ENCODE peak calls at places on chromosomes 6 and 20, in five cellular contexts. J is stomach, T is transverse colon, L is uterus, S is esophagus squamous epithelium. Y is an unnamed sample.

GRCh38 chr6:151916680-151917164 is 109.2 kb downstream of the ESR1 start:
- DNase-seq in T (no peak), L (no peak), S (no peak), J (no peak), Y (no peak)

GRCh38 chr6:138588805-138589434 is 89.6 kb upstream of the NHSL1 start:
- DNase-seq in T (peak; percentile 52), S (no peak), J (peak; percentile 59), L (peak; percentile 64), Y (peak; percentile 31)

GRCh38 chr6:39791850-39792500 is at the start of gene DAAM2:
- DNase-seq in T (peak; percentile 50), L (peak; percentile 78), S (no peak), J (peak; percentile 64), Y (no peak)

GRCh38 chr6:113680351-113680750 is 176.8 kb upstream of the MARCKS start:
- DNase-seq in J (no peak), T (no peak), S (no peak), L (no peak), Y (no peak)

GRCh38 chr20:23092409-23092756 is 6.3 kb upstream of the CD93 start:
- DNase-seq in S (no peak), J (no peak), L (no peak), T (no peak), Y (no peak)

GRCh38 chr6:33771342-33772113 is 17.4 kb downstream of the LEMD2 start:
- DNase-seq in L (peak; percentile 83), J (peak; percentile 77), S (no peak), T (peak; percentile 69), Y (peak; percentile 90)

GRCh38 chr20:49347156-49347555 is 69.3 kb upstream of the ZNFX1 start:
- DNase-seq in L (no peak), S (no peak), T (no peak), J (no peak), Y (no peak)

GRCh38 chr6:80336906-80337305 is 230.4 kb downstream of the BCKDHB start:
- DNase-seq in S (no peak), L (no peak), J (no peak), T (no peak), Y (no peak)

GRCh38 chr6:113281014-113281810 is 575.9 kb upstream of the MARCKS start:
- DNase-seq in J (no peak), L (no peak), T (no peak), S (no peak), Y (no peak)

GRCh38 chr6:78770766-78771165 is 96.6 kb upstream of the IRAK1BP1 start:
- DNase-seq in S (no peak), T (no peak), L (no peak), J (no peak), Y (no peak)

GRCh38 chr20:34581341-34582189 is 23.0 kb downstream of the MAP1LC3A start:
- DNase-seq in T (no peak), S (no peak), J (no peak), L (no peak), Y (no peak)

GRCh38 chr20:44540834-44541233 is 19.0 kb upstream of the SERINC3 start:
- DNase-seq in J (no peak), L (no peak), S (no peak), T (no peak), Y (peak; percentile 23)

GRCh38 chr6:36626636-36627035 is 32.5 kb downstream of the SRSF3 start:
- DNase-seq in J (no peak), L (no peak), S (no peak), T (peak; percentile 6), Y (no peak)
- TF ChIP-seq POLR2A in J (no peak), L (no peak), S (no peak), T (no peak), Y (no peak)

DNA sequence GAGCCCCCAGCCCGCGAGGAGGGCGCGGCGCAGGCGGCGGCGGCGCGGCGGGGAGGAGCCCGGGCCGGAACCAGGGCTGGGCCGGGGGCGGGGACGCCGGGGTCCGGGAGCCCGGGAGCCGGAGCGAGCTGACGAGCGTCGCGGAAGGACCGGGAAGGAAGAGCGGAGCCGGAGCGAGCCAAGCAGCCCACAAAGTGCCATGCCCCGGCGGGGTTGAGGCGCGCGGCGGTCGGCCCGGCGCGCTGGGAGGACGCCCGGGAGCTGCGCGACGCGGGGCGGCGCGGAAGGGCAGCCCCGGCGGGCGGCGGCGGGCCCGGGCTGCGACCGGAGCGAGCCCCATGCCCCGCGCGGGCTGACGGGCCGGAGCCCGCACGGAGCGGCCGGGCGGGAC is 289 bp downstream of the FOXP4 start:
- DNase-seq in T (peak; percentile 74), J (no peak), S (no peak), L (no peak), Y (no peak)
- TF ChIP-seq POLR2A in T (no peak), J (no peak), S (peak; percentile 41), L (no peak), Y (peak; percentile 15)

GRCh38 chr6:32442243-32442667 is 2.6 kb downstream of the HLA-DRA start:
- DNase-seq in S (no peak), J (no peak), L (no peak), T (no peak), Y (no peak)

GRCh38 chr6:32436995-32437836 is 2.5 kb upstream of the HLA-DRA start:
- DNase-seq in L (no peak), T (no peak), S (no peak), J (no peak), Y (no peak)

GRCh38 chr6:32439139-32439538 is 548 bp upstream of the HLA-DRA start:
- DNase-seq in J (no peak), L (no peak), T (no peak), S (no peak), Y (no peak)

GRCh38 chr6:32442977-32443552 is 3.4 kb downstream of the HLA-DRA start:
- DNase-seq in J (no peak), S (no peak), L (no peak), T (no peak), Y (no peak)

GRCh38 chr6:32439708-32440214 is at the start of gene HLA-DRA:
- DNase-seq in J (no peak), S (no peak), T (no peak), L (no peak), Y (peak; percentile 17)
- TF ChIP-seq POLR2A in J (peak; percentile 26), S (peak; percentile 75), T (peak; percentile 61), L (peak; percentile 76), Y (no peak)

DNA sequence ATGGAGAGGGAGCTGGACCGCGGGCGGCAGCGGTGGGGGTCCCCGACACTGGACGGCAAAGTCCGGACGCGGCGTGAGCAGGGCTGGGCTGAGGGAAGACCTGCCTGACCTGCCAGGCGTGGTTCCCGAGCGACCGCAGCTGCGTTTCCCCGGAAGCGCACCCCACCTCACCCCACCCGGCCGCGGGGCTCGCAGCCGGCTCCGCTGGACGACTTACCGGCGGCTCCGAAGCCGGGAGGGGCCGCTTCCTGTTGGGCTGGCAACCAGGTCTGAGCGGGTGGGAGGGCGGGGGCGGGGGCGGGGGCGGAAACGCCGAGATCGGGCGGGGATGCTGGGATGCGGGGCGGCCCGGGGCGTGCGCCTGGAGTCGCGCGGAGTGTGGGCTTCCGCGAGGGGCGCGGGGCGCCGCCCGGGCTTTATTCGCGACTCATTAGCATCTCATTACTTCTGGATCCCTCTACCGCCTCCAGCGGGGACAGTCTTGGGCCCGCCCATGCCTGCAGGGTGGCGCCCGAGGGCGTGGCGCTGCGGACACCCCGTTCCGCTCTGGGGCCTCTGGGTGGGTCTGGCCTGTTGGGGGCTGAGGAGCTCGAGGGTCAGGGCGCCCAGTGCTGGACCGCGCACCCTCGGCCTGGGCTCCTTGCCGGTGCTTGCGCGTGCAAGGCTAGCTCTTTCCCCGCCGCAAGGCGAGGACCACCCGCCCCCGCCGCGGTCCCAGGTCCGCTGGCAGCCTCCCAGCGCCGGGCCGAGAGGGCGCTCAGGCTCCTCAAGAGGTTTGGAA is at the start of gene MICAL1:
- DNase-seq in J (peak; percentile 82), S (peak; percentile 29), L (peak; percentile 72), T (peak; percentile 90), Y (peak; percentile 60)
- TF ChIP-seq POLR2A in J (no peak), S (peak; percentile 72), L (no peak), T (peak; percentile 63), Y (peak; percentile 68)

GRCh38 chr20:36860811-36861624 is 14.9 kb upstream of the TLDC2 start:
- DNase-seq in J (no peak), S (no peak), T (no peak), L (no peak), Y (no peak)

GRCh38 chr20:36861875-36862801 is 13.8 kb upstream of the TLDC2 start:
- DNase-seq in L (peak; percentile 90), S (no peak), T (peak; percentile 80), J (peak; percentile 52), Y (peak; percentile 96)

GRCh38 chr20:36865076-36865860 is 10.7 kb upstream of the TLDC2 start:
- DNase-seq in T (no peak), S (no peak), J (no peak), L (no peak), Y (no peak)

GRCh38 chr20:36861625-36861874 is 14.4 kb upstream of the TLDC2 start:
- DNase-seq in T (no peak), S (no peak), L (no peak), J (no peak), Y (no peak)

GRCh38 chr20:36862857-36863668 is 12.9 kb upstream of the TLDC2 start:
- DNase-seq in L (no peak), J (no peak), S (no peak), T (no peak), Y (no peak)
- TF ChIP-seq POLR2A in L (peak; percentile 46), J (no peak), S (peak; percentile 59), T (no peak), Y (peak; percentile 76)

DNA sequence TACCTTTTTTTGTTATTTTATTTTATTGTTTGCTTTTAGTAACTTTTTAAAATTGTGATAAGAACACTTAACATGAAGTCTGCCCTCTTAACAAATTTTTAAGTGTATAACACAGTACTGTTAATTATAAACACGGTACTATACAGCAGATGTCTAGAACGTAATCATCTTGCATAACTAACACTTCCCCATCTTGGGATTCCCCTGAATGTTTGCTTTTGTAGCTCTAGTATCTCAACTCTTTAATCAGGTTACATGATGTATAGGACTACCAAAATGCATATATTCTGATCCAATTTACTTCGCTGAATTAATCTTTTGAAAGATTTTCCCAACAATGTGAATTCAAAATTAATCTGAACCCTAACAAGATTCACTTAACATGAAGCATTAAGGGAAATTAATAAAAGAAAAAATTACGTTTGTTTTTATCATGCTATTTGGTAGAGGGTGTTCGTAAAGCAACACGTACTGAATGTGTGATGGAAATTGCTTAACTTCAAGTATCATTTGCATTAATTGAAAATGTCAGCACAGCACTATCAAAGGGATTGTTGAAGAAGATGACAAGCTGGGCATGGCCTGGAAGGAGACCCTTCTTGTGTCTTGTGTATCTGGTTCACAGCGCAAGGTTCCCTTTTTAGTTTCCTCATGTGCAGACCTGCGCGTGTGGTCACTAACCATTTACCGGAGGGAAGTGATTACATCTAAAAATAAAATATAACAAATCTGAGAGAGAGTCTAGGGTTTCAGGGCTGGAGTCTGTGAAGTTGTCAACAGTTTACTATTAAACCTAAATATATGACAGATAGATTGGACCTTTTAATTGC is 15.2 kb downstream of the COL19A1 start:
- DNase-seq in S (no peak), L (no peak), J (no peak), T (no peak), Y (no peak)
- TF ChIP-seq POLR2A in S (no peak), L (no peak), J (no peak), T (no peak), Y (no peak)

GRCh38 chr6:153172815-153173214 is 41.7 kb upstream of the RGS17 start:
- DNase-seq in J (no peak), L (no peak), T (no peak), S (no peak), Y (no peak)
- TF ChIP-seq POLR2A in J (no peak), L (no peak), T (no peak), S (no peak), Y (no peak)

DNA sequence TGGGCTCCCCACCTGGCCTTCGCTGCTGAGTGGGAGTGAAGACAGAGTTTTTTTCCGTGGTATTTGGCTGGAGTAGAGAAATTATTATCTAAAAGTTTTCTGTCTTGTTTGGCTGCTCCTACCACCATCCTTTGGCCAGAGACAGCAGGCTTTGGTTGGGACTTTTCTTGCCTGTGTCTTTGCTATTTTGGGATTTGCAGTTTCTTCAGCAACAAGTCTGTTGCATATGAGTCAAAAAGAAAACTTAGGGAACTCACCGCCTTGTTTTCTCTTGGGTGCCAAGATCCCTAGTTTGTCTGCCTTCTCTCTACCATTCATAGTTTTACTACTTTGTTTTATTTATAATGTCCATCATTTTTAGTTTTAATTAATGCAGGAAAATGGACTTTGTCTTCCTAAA is 683.8 kb downstream of the DOK5 start:
- DNase-seq in S (no peak), L (no peak), T (no peak), J (no peak), Y (no peak)
- TF ChIP-seq POLR2A in S (no peak), L (no peak), T (no peak), J (no peak), Y (no peak)

Y was measured in H54.